ENCODE peak calls at places on chromosomes 7 and 10, in seven cellular contexts. One of them, this sample, is unnamed.

GRCh38 chr10:131585761-131586160 is 274.2 kb upstream of the TCERG1L start:
- DNase-seq in kidney: no peak
- DNase-seq in HL-60: no peak
- DNase-seq in cardiac muscle cell: no peak
- DNase-seq in fibroblast of lung: no peak
- DNase-seq in adrenal gland: no peak
- DNase-seq in ovary: no peak
- DNase-seq in this sample: no peak

GRCh38 chr10:18214692-18215563 is 74.7 kb downstream of the CACNB2 start:
- DNase-seq in kidney: no peak
- DNase-seq in HL-60: peak
- DNase-seq in cardiac muscle cell: peak
- DNase-seq in fibroblast of lung: peak
- DNase-seq in adrenal gland: peak
- DNase-seq in ovary: peak
- DNase-seq in this sample: peak

GRCh38 chr7:30596043-30596641 is 1.5 kb downstream of the GARS1 start:
- DNase-seq in kidney: no peak
- DNase-seq in HL-60: peak
- DNase-seq in cardiac muscle cell: no peak
- DNase-seq in fibroblast of lung: peak
- DNase-seq in adrenal gland: no peak
- DNase-seq in ovary: no peak
- DNase-seq in this sample: peak

GRCh38 chr10:114308470-114309110 is 69.5 kb downstream of the VWA2 start:
- DNase-seq in kidney: no peak
- DNase-seq in HL-60: no peak
- DNase-seq in cardiac muscle cell: no peak
- DNase-seq in fibroblast of lung: no peak
- DNase-seq in adrenal gland: no peak
- DNase-seq in ovary: no peak
- DNase-seq in this sample: no peak

GRCh38 chr10:133453516-133454203 is at the start of gene SCART1:
- DNase-seq in kidney: peak
- DNase-seq in HL-60: no peak
- DNase-seq in cardiac muscle cell: no peak
- DNase-seq in fibroblast of lung: no peak
- DNase-seq in adrenal gland: no peak
- DNase-seq in ovary: no peak
- DNase-seq in this sample: no peak

GRCh38 chr10:104300736-104301292 is 31.8 kb downstream of the GSTO2 start:
- DNase-seq in kidney: no peak
- DNase-seq in HL-60: no peak
- DNase-seq in cardiac muscle cell: no peak
- DNase-seq in fibroblast of lung: peak
- DNase-seq in adrenal gland: peak
- DNase-seq in ovary: peak
- DNase-seq in this sample: peak

GRCh38 chr10:124093076-124093773 is at the start of gene CHST15:
- DNase-seq in kidney: peak
- DNase-seq in HL-60: no peak
- DNase-seq in cardiac muscle cell: peak
- DNase-seq in fibroblast of lung: peak
- DNase-seq in adrenal gland: peak
- DNase-seq in ovary: peak
- DNase-seq in this sample: peak

GRCh38 chr7:128791121-128791967 is 424 bp upstream of the CCDC136 start:
- DNase-seq in kidney: peak
- DNase-seq in HL-60: peak
- DNase-seq in cardiac muscle cell: peak
- DNase-seq in fibroblast of lung: peak
- DNase-seq in adrenal gland: peak
- DNase-seq in ovary: peak
- DNase-seq in this sample: peak

GRCh38 chr10:70966848-70967553 is 78.6 kb upstream of the PCBD1 start:
- DNase-seq in kidney: peak
- DNase-seq in HL-60: no peak
- DNase-seq in cardiac muscle cell: no peak
- DNase-seq in fibroblast of lung: no peak
- DNase-seq in adrenal gland: no peak
- DNase-seq in ovary: no peak
- DNase-seq in this sample: no peak

GRCh38 chr7:69577221-69577620 is 21.1 kb upstream of the AUTS2 start:
- DNase-seq in kidney: no peak
- DNase-seq in HL-60: no peak
- DNase-seq in cardiac muscle cell: no peak
- DNase-seq in fibroblast of lung: no peak
- DNase-seq in adrenal gland: no peak
- DNase-seq in ovary: no peak
- DNase-seq in this sample: no peak

GRCh38 chr7:107996072-107996824 is 6.7 kb downstream of the LAMB1 start:
- DNase-seq in kidney: no peak
- DNase-seq in HL-60: no peak
- DNase-seq in cardiac muscle cell: no peak
- DNase-seq in fibroblast of lung: peak
- DNase-seq in adrenal gland: no peak
- DNase-seq in ovary: no peak
- DNase-seq in this sample: no peak

GRCh38 chr7:128940494-128941322 is 3.0 kb downstream of the IRF5 start:
- DNase-seq in kidney: peak
- DNase-seq in HL-60: peak
- DNase-seq in cardiac muscle cell: no peak
- DNase-seq in fibroblast of lung: no peak
- DNase-seq in adrenal gland: peak
- DNase-seq in ovary: no peak
- DNase-seq in this sample: no peak

GRCh38 chr10:20185116-20185515 is 368.9 kb downstream of the PLXDC2 start:
- DNase-seq in kidney: no peak
- DNase-seq in HL-60: no peak
- DNase-seq in cardiac muscle cell: peak
- DNase-seq in fibroblast of lung: no peak
- DNase-seq in adrenal gland: no peak
- DNase-seq in ovary: no peak
- DNase-seq in this sample: no peak

GRCh38 chr7:75638607-75639070 is 100.1 kb downstream of the HIP1 start:
- DNase-seq in kidney: peak
- DNase-seq in HL-60: no peak
- DNase-seq in cardiac muscle cell: peak
- DNase-seq in fibroblast of lung: no peak
- DNase-seq in adrenal gland: peak
- DNase-seq in ovary: peak
- DNase-seq in this sample: peak

GRCh38 chr7:55903985-55904759 is 16.9 kb downstream of the ZNF713 start:
- DNase-seq in kidney: no peak
- DNase-seq in HL-60: no peak
- DNase-seq in cardiac muscle cell: no peak
- DNase-seq in fibroblast of lung: no peak
- DNase-seq in adrenal gland: no peak
- DNase-seq in ovary: no peak
- DNase-seq in this sample: no peak

GRCh38 chr10:128803790-128804189 is 663.3 kb upstream of the MGMT start:
- DNase-seq in kidney: no peak
- DNase-seq in HL-60: no peak
- DNase-seq in cardiac muscle cell: no peak
- DNase-seq in fibroblast of lung: no peak
- DNase-seq in adrenal gland: no peak
- DNase-seq in ovary: no peak
- DNase-seq in this sample: no peak

GRCh38 chr10:114548662-114549061 is 109.4 kb downstream of the ABLIM1 start:
- DNase-seq in kidney: no peak
- DNase-seq in HL-60: no peak
- DNase-seq in cardiac muscle cell: peak
- DNase-seq in fibroblast of lung: peak
- DNase-seq in adrenal gland: peak
- DNase-seq in ovary: peak
- DNase-seq in this sample: peak

GRCh38 chr10:91883549-91884542 is 25.4 kb downstream of the FGFBP3 start:
- DNase-seq in kidney: no peak
- DNase-seq in HL-60: no peak
- DNase-seq in cardiac muscle cell: peak
- DNase-seq in fibroblast of lung: peak
- DNase-seq in adrenal gland: no peak
- DNase-seq in ovary: peak
- DNase-seq in this sample: no peak

GRCh38 chr10:75683158-75683557 is 251.7 kb downstream of the LRMDA start:
- DNase-seq in kidney: no peak
- DNase-seq in HL-60: no peak
- DNase-seq in cardiac muscle cell: no peak
- DNase-seq in fibroblast of lung: peak
- DNase-seq in adrenal gland: no peak
- DNase-seq in ovary: peak
- DNase-seq in this sample: no peak

GRCh38 chr7:139121-139520 is 53.2 kb upstream of the FAM20C start:
- DNase-seq in kidney: no peak
- DNase-seq in HL-60: no peak
- DNase-seq in cardiac muscle cell: no peak
- DNase-seq in fibroblast of lung: no peak
- DNase-seq in adrenal gland: no peak
- DNase-seq in ovary: peak
- DNase-seq in this sample: no peak

GRCh38 chr10:54009672-54010071 is 791.4 kb downstream of the PCDH15 start:
- DNase-seq in kidney: peak
- DNase-seq in HL-60: no peak
- DNase-seq in cardiac muscle cell: no peak
- DNase-seq in fibroblast of lung: no peak
- DNase-seq in adrenal gland: no peak
- DNase-seq in ovary: no peak
- DNase-seq in this sample: no peak

GRCh38 chr10:88499569-88500470 is 83.3 kb downstream of the RNLS start:
- DNase-seq in kidney: peak
- DNase-seq in HL-60: no peak
- DNase-seq in cardiac muscle cell: no peak
- DNase-seq in fibroblast of lung: peak
- DNase-seq in adrenal gland: no peak
- DNase-seq in ovary: no peak
- DNase-seq in this sample: peak

GRCh38 chr7:134594877-134595276 is 46.0 kb downstream of the AKR1B15 start:
- DNase-seq in kidney: no peak
- DNase-seq in HL-60: no peak
- DNase-seq in cardiac muscle cell: no peak
- DNase-seq in fibroblast of lung: peak
- DNase-seq in adrenal gland: no peak
- DNase-seq in ovary: no peak
- DNase-seq in this sample: no peak
- H3K27ac ChIP-seq in kidney: peak
- H3K27ac ChIP-seq in HL-60: no peak
- H3K27ac ChIP-seq in cardiac muscle cell: no peak
- H3K27ac ChIP-seq in fibroblast of lung: no peak
- H3K27ac ChIP-seq in adrenal gland: peak
- H3K27ac ChIP-seq in ovary: no peak
- H3K27ac ChIP-seq in this sample: peak

GRCh38 chr7:143287935-143288826 is at the start of gene CASP2:
- DNase-seq in kidney: peak
- DNase-seq in HL-60: peak
- DNase-seq in cardiac muscle cell: peak
- DNase-seq in fibroblast of lung: peak
- DNase-seq in adrenal gland: peak
- DNase-seq in ovary: peak
- DNase-seq in this sample: peak
- TF ChIP-seq CTCF in kidney: peak
- TF ChIP-seq CTCF in HL-60: no peak
- TF ChIP-seq CTCF in cardiac muscle cell: peak
- TF ChIP-seq CTCF in fibroblast of lung: peak
- TF ChIP-seq CTCF in adrenal gland: peak
- TF ChIP-seq CTCF in ovary: no peak
- TF ChIP-seq CTCF in this sample: no peak

GRCh38 chr7:157406971-157407370 is 70.2 kb downstream of the DNAJB6 start:
- DNase-seq in kidney: peak
- DNase-seq in HL-60: no peak
- DNase-seq in cardiac muscle cell: no peak
- DNase-seq in fibroblast of lung: no peak
- DNase-seq in adrenal gland: no peak
- DNase-seq in ovary: no peak
- DNase-seq in this sample: no peak

GRCh38 chr7:157404845-157405481 is 68.2 kb downstream of the DNAJB6 start:
- DNase-seq in kidney: peak
- DNase-seq in HL-60: peak
- DNase-seq in cardiac muscle cell: no peak
- DNase-seq in fibroblast of lung: peak
- DNase-seq in adrenal gland: peak
- DNase-seq in ovary: peak
- DNase-seq in this sample: peak

GRCh38 chr7:157405914-157406810 is 69.4 kb downstream of the DNAJB6 start:
- DNase-seq in kidney: peak
- DNase-seq in HL-60: no peak
- DNase-seq in cardiac muscle cell: no peak
- DNase-seq in fibroblast of lung: no peak
- DNase-seq in adrenal gland: peak
- DNase-seq in ovary: peak
- DNase-seq in this sample: no peak

GRCh38 chr7:157404002-157404401 is 67.2 kb downstream of the DNAJB6 start:
- DNase-seq in kidney: no peak
- DNase-seq in HL-60: no peak
- DNase-seq in cardiac muscle cell: no peak
- DNase-seq in fibroblast of lung: no peak
- DNase-seq in adrenal gland: no peak
- DNase-seq in ovary: no peak
- DNase-seq in this sample: no peak

DNA sequence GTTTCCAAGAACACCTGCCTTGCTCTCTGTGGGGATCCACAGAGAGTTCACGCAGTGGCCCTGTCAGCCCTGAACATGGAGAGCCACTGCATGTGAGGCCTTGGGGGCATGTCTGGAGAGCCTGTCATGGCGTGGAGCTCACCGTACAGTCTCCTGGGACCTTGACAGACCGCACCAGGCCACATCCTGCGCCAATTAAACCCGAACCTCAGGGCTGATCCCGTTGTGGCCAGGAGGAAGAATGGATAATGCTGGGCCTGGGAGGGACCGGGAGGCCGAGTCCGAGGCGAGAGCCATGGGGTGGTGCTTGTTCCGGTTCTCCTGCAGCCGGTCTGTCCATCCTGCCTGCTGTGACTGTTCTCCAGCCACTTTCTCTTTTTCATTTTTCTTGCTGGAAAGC is 68.7 kb downstream of the DNAJB6 start:
- DNase-seq in kidney: peak
- DNase-seq in HL-60: no peak
- DNase-seq in cardiac muscle cell: no peak
- DNase-seq in fibroblast of lung: no peak
- DNase-seq in adrenal gland: peak
- DNase-seq in ovary: no peak
- DNase-seq in this sample: no peak
- H3K27ac ChIP-seq in kidney: no peak
- H3K27ac ChIP-seq in HL-60: no peak
- H3K27ac ChIP-seq in cardiac muscle cell: no peak
- H3K27ac ChIP-seq in fibroblast of lung: peak
- H3K27ac ChIP-seq in adrenal gland: peak
- H3K27ac ChIP-seq in ovary: no peak
- H3K27ac ChIP-seq in this sample: peak

DNA sequence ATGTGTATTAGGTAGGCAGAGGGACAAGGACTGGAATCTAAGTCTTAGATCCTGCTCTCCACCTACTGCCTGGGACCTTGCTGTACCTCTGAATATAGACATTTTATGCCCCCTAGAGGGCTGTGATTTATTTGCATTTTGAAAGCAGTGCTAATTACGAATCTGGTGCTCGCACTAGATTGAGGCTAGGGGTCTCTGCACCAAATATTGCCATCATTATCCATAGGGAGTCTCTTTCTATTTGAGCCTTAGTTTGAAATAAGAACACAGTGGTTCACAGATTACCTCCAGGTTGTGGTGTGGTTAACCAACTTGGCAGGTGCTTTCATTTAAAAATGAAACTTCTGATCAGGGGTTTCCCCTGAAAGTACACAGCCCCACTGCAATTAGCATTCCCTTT is 41.8 kb downstream of the CNNM1 start:
- DNase-seq in kidney: no peak
- DNase-seq in HL-60: no peak
- DNase-seq in cardiac muscle cell: peak
- DNase-seq in fibroblast of lung: no peak
- DNase-seq in adrenal gland: no peak
- DNase-seq in ovary: no peak
- DNase-seq in this sample: peak
- TF ChIP-seq CTCF in kidney: peak
- TF ChIP-seq CTCF in HL-60: no peak
- TF ChIP-seq CTCF in cardiac muscle cell: peak
- TF ChIP-seq CTCF in fibroblast of lung: peak
- TF ChIP-seq CTCF in adrenal gland: peak
- TF ChIP-seq CTCF in ovary: no peak
- TF ChIP-seq CTCF in this sample: no peak

This sample was measured in RWPE1.